ENCODE peak calls at places on chromosomes 11 and 22, in five cellular contexts. Y is right atrium auricular region, R is cardiac fibroblast, D is prostate gland, P is cardiac muscle cell. E is an unnamed sample.

GRCh38 chr22:44455151-44455962 is 42.7 kb downstream of the RTL6 start:
- DNase-seq in Y (peak), R (no peak), D (no peak), P (no peak), E (no peak)

GRCh38 chr11:29773656-29774264 is 243.1 kb downstream of the KCNA4 start:
- DNase-seq in Y (no peak), R (peak), D (no peak), P (peak), E (no peak)

GRCh38 chr11:116700586-116701220 is 72.1 kb downstream of the BUD13 start:
- DNase-seq in Y (no peak), R (no peak), D (no peak), P (no peak), E (no peak)

GRCh38 chr11:61952882-61953281 is 2.7 kb downstream of the BEST1 start:
- DNase-seq in Y (no peak), R (no peak), D (no peak), P (no peak), E (no peak)

GRCh38 chr11:61141601-61142028 is 19.6 kb downstream of the VPS37C start:
- DNase-seq in Y (no peak), R (no peak), D (peak), P (no peak), E (peak)

GRCh38 chr11:19398772-19399542 is 158.2 kb upstream of the E2F8 start:
- DNase-seq in Y (no peak), R (peak), D (no peak), P (no peak), E (no peak)

GRCh38 chr11:77196961-77197360 is 68.9 kb downstream of the MYO7A start:
- DNase-seq in Y (no peak), R (no peak), D (no peak), P (no peak), E (no peak)

GRCh38 chr11:71383461-71383860 is 64.7 kb downstream of the DHCR7 start:
- DNase-seq in Y (no peak), R (no peak), D (no peak), P (no peak), E (no peak)

GRCh38 chr22:38172016-38172431 is 9.6 kb downstream of the PLA2G6 start:
- DNase-seq in Y (no peak), R (peak), D (no peak), P (no peak), E (no peak)

GRCh38 chr11:47413908-47414684 is 5.7 kb downstream of the SLC39A13 start:
- DNase-seq in Y (no peak), R (peak), D (no peak), P (no peak), E (no peak)

GRCh38 chr22:38012604-38013072 is 28.3 kb upstream of the SOX10 start:
- DNase-seq in Y (no peak), R (peak), D (no peak), P (no peak), E (no peak)

GRCh38 chr22:29385748-29386147 is 2.6 kb downstream of the AP1B1 start:
- DNase-seq in Y (no peak), R (no peak), D (no peak), P (no peak), E (no peak)

GRCh38 chr11:9802291-9802861 is 138.5 kb downstream of the SWAP70 start:
- DNase-seq in Y (no peak), R (peak), D (peak), P (no peak), E (no peak)

GRCh38 chr22:39149915-39150847 is 2.3 kb downstream of the CBX7 start:
- DNase-seq in Y (no peak), R (no peak), D (no peak), P (no peak), E (no peak)

GRCh38 chr22:40620464-40621046 is 16.0 kb downstream of the MRTFA start:
- DNase-seq in Y (no peak), R (peak), D (no peak), P (no peak), E (no peak)

GRCh38 chr11:46673713-46674462 is 26.5 kb downstream of the ARHGAP1 start:
- DNase-seq in Y (no peak), R (no peak), D (no peak), P (no peak), E (no peak)

GRCh38 chr11:32448232-32448631 is 12.9 kb upstream of the WT1 start:
- DNase-seq in Y (no peak), R (peak), D (no peak), P (peak), E (no peak)

GRCh38 chr11:101870510-101870909 is 44.3 kb upstream of the CEP126 start:
- DNase-seq in Y (no peak), R (peak), D (no peak), P (no peak), E (no peak)

GRCh38 chr11:120912504-120912903 is 111.4 kb upstream of the TBCEL start:
- DNase-seq in Y (no peak), R (peak), D (no peak), P (peak), E (no peak)

GRCh38 chr11:1112351-1113191 is 37.9 kb downstream of the MUC2 start:
- DNase-seq in Y (no peak), R (no peak), D (no peak), P (no peak), E (no peak)

GRCh38 chr22:29332886-29333496 is 17.5 kb upstream of the RASL10A start:
- DNase-seq in Y (no peak), R (no peak), D (no peak), P (no peak), E (no peak)

GRCh38 chr11:18700872-18701271 is 2.3 kb downstream of the TMEM86A start:
- DNase-seq in Y (no peak), R (no peak), D (no peak), P (no peak), E (no peak)

GRCh38 chr22:20428496-20429253 is 8.9 kb downstream of the SCARF2 start:
- DNase-seq in Y (no peak), R (no peak), D (no peak), P (no peak), E (no peak)

DNA sequence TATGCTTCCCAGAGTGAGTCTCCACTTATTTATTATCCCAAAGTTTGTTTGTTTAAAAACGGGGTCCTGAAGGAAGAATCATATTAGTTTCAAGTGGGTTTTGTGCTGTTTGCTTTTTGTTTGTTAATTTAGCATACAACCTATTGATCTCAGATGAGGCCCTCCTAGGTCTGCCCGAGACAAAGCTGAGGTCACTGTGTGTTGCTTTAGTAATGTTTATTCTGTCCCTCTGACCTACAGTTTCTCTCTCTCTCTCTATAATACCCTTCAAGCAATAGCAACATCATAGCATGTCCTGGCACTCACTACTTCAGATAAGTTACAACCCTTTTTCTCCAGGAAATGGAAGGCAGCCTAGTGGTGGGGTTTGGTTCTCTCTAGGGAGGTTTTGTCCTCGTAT is 63.4 kb downstream of the AMOTL1 start:
- DNase-seq in Y (no peak), R (peak), D (no peak), P (no peak), E (no peak)
- TF ChIP-seq CTCF in Y (no peak), R (no peak), D (no peak), P (no peak), E (no peak)

GRCh38 chr22:19036523-19037273 is 85.5 kb downstream of the DGCR2 start:
- DNase-seq in Y (no peak), R (peak), D (no peak), P (no peak), E (no peak)
- TF ChIP-seq CTCF in Y (no peak), R (peak), D (no peak), P (peak), E (no peak)

GRCh38 chr11:59918987-59919589 is 19.1 kb upstream of the OOSP1 start:
- DNase-seq in Y (no peak), R (peak), D (no peak), P (peak), E (peak)
- TF ChIP-seq CTCF in Y (no peak), R (peak), D (peak), P (peak), E (peak)

GRCh38 chr11:78961186-78961782 is 386.6 kb upstream of the NARS2 start:
- DNase-seq in Y (no peak), R (peak), D (peak), P (no peak), E (peak)
- TF ChIP-seq CTCF in Y (no peak), R (peak), D (peak), P (peak), E (peak)